ENCODE peak calls at places on chromosomes 16 and 17, in four cellular contexts. U is heart right ventricle; H is dorsolateral prefrontal cortex; D is CD8-positive, alpha-beta T cell. T is an unnamed sample.

GRCh38 chr17:78342438-78343098 is 17.3 kb downstream of the SOCS3 start:
- DNase-seq in U (peak), H (no peak), D (no peak), T (no peak)

GRCh38 chr17:80968602-80969029 is 23.0 kb upstream of the CHMP6 start:
- DNase-seq in U (no peak), H (peak), D (no peak), T (no peak)

GRCh38 chr16:27676807-27677206 is 126.9 kb downstream of the KATNIP start:
- DNase-seq in U (no peak), H (no peak), D (no peak), T (no peak)

GRCh38 chr17:67520282-67520906 is 143.3 kb downstream of the PITPNC1 start:
- DNase-seq in U (no peak), H (no peak), D (no peak), T (no peak)

GRCh38 chr16:87921236-87921773 is 15.0 kb downstream of the CA5A start:
- DNase-seq in U (no peak), H (no peak), D (no peak), T (no peak)

GRCh38 chr16:9123871-9124270 is 32.4 kb downstream of the HAPSTR1 start:
- DNase-seq in U (no peak), H (no peak), D (no peak), T (no peak)

GRCh38 chr17:51029568-51030463 is 90.9 kb downstream of the SPAG9 start:
- DNase-seq in U (no peak), H (no peak), D (no peak), T (no peak)

GRCh38 chr16:1771864-1772361 is 570 bp upstream of the NME3 start:
- DNase-seq in U (no peak), H (no peak), D (no peak), T (no peak)

GRCh38 chr17:65662166-65662565 is 100.7 kb upstream of the AXIN2 start:
- DNase-seq in U (no peak), H (no peak), D (no peak), T (no peak)

GRCh38 chr16:51898872-51899271 is 648.1 kb downstream of the TOX3 start:
- DNase-seq in U (no peak), H (no peak), D (no peak), T (no peak)

GRCh38 chr16:5595849-5596248 is 498.3 kb upstream of the EEF2KMT start:
- DNase-seq in U (no peak), H (no peak), D (no peak), T (no peak)

GRCh38 chr17:65278820-65279184 is 141.6 kb downstream of the RGS9 start:
- DNase-seq in U (no peak), H (no peak), D (no peak), T (no peak)

GRCh38 chr17:18262111-18262510 is 1.6 kb downstream of the MIEF2 start:
- DNase-seq in U (no peak), H (no peak), D (no peak), T (no peak)

GRCh38 chr17:32174889-32175288 is 32.6 kb downstream of the RHOT1 start:
- DNase-seq in U (no peak), H (no peak), D (no peak), T (no peak)

GRCh38 chr16:73365010-73365409 is 317.1 kb upstream of the ZFHX3 start:
- DNase-seq in U (peak), H (no peak), D (no peak), T (no peak)

GRCh38 chr16:75919664-75920063 is 193.4 kb upstream of the CPHXL start:
- DNase-seq in U (no peak), H (no peak), D (no peak), T (no peak)

GRCh38 chr16:68287276-68288251 is 23.2 kb downstream of the SLC7A6OS start:
- DNase-seq in U (peak), H (no peak), D (peak), T (no peak)

GRCh38 chr16:76910931-76911330 is 280.1 kb upstream of the MON1B start:
- DNase-seq in U (no peak), H (no peak), D (no peak), T (no peak)

GRCh38 chr17:33647976-33648375 is 354.9 kb upstream of the ASIC2 start:
- DNase-seq in U (no peak), H (peak), D (no peak), T (no peak)

GRCh38 chr16:22670551-22670970 is 143.4 kb upstream of the HS3ST2 start:
- DNase-seq in U (no peak), H (no peak), D (no peak), T (no peak)

GRCh38 chr17:78951967-78952551 is 26.9 kb upstream of the TIMP2 start:
- DNase-seq in U (no peak), H (no peak), D (no peak), T (no peak)

GRCh38 chr16:64738321-64738960 is 383.4 kb downstream of the CDH11 start:
- DNase-seq in U (no peak), H (no peak), D (no peak), T (no peak)

GRCh38 chr16:2149630-2150417 is 1.4 kb downstream of the RAB26 start:
- DNase-seq in U (no peak), H (no peak), D (no peak), T (no peak)

GRCh38 chr16:78925071-78925714 is 675.3 kb downstream of the MAF start:
- DNase-seq in U (peak), H (no peak), D (no peak), T (no peak)

GRCh38 chr17:64315032-64315490 is 52.0 kb upstream of the TEX2 start:
- DNase-seq in U (peak), H (no peak), D (no peak), T (no peak)

GRCh38 chr17:38742431-38743308 is 5.5 kb downstream of the PCGF2 start:
- DNase-seq in U (peak), H (no peak), D (no peak), T (no peak)

GRCh38 chr16:68074850-68075249 is 10.3 kb upstream of the NFATC3 start:
- DNase-seq in U (no peak), H (no peak), D (peak), T (peak)

GRCh38 chr17:43814714-43815113 is 18.2 kb downstream of the MPP3 start:
- DNase-seq in U (no peak), H (no peak), D (no peak), T (no peak)

GRCh38 chr17:81176656-81177055 is 10.6 kb upstream of the AATK start:
- DNase-seq in U (no peak), H (no peak), D (no peak), T (no peak)

GRCh38 chr16:17194190-17194780 is 276.5 kb downstream of the XYLT1 start:
- DNase-seq in U (peak), H (peak), D (peak), T (peak)

GRCh38 chr16:5000573-5001001 is 33.1 kb downstream of the NAGPA start:
- DNase-seq in U (no peak), H (no peak), D (no peak), T (no peak)

GRCh38 chr17:50097907-50098306 is 2.8 kb downstream of the PDK2 start:
- DNase-seq in U (no peak), H (no peak), D (no peak), T (no peak)

GRCh38 chr16:9778879-9779278 is 403.3 kb downstream of the GRIN2A start:
- DNase-seq in U (no peak), H (no peak), D (no peak), T (no peak)

GRCh38 chr16:26569793-26570192 is 496.9 kb upstream of the C16orf82 start:
- DNase-seq in U (peak), H (no peak), D (no peak), T (no peak)

GRCh38 chr17:63996430-63997182 is 1.5 kb upstream of the PRR29 start:
- DNase-seq in U (no peak), H (peak), D (no peak), T (no peak)

GRCh38 chr17:44606658-44607057 is 49.4 kb downstream of the FZD2 start:
- DNase-seq in U (no peak), H (no peak), D (no peak), T (no peak)

GRCh38 chr16:80014241-80014939 is 413.9 kb upstream of the MAF start:
- DNase-seq in U (no peak), H (no peak), D (no peak), T (no peak)

GRCh38 chr16:68401871-68402747 is 46.2 kb downstream of the SMPD3 start:
- DNase-seq in U (no peak), H (no peak), D (no peak), T (no peak)

GRCh38 chr16:78689031-78689430 is 589.6 kb downstream of the WWOX start:
- DNase-seq in U (no peak), H (no peak), D (no peak), T (no peak)

GRCh38 chr17:42459256-42459982 is 741 bp downstream of the ATP6V0A1 start:
- DNase-seq in U (peak), H (peak), D (no peak), T (no peak)
- TF ChIP-seq CTCF in U (no peak), H (peak), D (no peak), T (no peak)

DNA sequence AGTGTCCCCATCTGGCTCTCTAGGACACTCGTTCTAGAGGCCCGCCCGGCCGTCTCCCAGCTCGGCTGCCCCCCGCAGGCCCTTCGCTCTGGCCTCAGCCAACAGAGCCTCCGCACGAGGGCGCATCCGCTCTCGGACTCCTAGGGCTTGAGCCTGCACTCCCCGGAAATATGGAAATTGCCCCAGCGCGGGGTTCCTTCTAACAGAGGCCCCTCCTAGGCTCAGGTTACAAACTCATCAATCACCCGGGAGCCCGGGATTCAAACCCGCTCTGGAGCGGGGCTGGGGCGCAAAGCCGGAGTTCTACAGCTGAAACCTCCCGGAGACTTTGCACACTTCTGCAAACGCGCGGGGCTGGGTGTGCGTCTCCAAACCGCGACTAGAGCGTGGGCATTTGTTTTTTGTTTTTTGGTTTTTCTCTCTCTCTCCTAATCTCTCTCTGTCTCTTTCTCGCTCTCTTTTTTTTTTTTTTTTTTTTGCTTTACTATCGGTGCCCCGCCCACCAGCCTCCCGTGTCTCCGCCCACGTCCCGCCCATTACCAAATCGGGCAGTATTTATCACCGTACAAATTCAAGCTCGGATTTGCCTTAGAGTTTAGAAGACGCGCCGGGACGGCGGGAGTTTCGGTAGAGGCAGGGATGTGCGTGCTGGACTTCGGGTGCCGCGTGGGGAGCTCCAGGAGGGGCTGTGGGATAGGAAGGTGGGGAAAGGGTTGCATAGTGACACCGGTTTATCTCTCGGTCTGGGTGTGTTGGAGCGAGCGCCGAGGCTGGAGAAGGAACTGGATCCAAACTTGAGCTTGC is 2.4 kb upstream of the FOXL1 start:
- DNase-seq in U (peak), H (no peak), D (peak), T (no peak)
- TF ChIP-seq CTCF in U (peak), H (no peak), D (no peak), T (no peak)

DNA sequence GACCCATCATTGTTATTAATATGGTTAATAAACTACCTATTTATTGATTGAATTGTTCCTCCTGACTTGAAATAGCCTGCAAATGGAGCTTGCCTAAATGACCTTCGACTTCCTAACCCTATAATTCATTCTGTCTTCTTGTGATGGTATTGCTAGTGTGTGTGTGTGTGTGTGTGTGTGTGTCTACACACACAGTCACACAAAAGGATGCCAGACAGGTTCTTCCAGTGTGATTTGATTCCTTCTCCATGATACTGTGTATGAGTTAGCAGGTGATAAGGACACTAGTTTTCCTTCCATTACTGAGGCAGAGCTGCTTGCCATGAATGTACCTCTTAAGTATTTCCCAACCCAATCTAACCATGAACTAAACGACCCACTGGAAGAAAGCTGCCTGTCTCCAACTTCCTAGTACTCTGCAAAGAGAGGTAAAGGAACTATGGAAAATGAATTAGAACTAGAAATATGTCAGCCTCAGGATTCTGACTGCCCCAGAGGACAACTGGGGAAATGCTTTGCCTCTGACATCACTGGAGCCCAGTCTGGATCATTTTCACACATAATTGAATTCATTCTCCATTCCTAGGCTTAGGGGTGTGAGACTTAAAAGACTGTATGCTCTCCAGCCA is 3.5 kb upstream of the CDC6 start:
- DNase-seq in U (no peak), H (no peak), D (no peak), T (no peak)
- TF ChIP-seq CTCF in U (no peak), H (no peak), D (no peak), T (no peak)

DNA sequence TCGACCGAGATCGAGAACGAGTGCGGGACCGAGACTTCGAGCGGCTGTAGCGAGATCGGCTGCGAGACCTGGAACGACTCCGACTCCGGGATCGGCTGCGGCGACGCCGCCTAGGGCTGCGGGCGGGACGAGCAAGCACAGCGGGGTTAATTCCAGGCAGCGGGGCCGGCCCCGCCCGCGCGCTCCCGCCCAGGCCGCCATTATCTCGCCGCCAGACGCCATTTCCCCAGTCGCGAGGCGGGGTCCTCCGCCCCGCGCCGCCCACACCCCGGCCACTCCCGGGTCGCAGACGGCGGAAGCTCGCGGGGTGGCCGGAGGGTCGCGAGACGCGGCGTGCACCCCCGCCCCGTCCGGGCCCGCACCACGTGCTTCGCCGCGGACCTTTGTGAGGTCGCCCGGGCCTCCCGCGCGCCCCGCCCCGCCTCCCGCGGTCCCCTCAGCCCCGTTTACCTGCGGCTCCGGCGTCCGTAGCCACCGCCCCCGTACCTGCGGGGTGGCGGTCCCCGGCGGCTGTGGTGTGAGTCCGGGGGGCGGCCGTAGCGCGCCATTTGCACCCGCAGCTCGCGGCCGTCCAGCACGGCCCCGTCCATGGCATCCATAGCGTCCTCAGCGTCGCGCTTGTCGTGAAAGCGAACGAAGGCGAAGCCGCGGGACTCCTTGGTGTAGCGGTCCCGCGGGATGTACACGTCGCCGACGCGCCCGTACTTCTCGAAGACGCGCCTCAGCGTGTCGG is 616 bp downstream of the SRSF2 start:
- DNase-seq in U (peak), H (peak), D (peak), T (peak)
- TF ChIP-seq CTCF in U (peak), H (peak), D (no peak), T (no peak)

GRCh38 chr16:11586856-11587642 is at the start of gene LITAF:
- DNase-seq in U (peak), H (no peak), D (peak), T (peak)
- TF ChIP-seq CTCF in U (no peak), H (no peak), D (no peak), T (no peak)